ENCODE peak calls at places on chromosomes 3 and 15, in eight cellular contexts. T, N, R, F, D, W, M and V are unnamed samples.

GRCh38 chr3:140758791-140759444 is 81.1 kb downstream of the TRIM42 start:
- DNase-seq in N (no peak), D (no peak), W (no peak), R (no peak), F (no peak), M (no peak), T (no peak), V (no peak)

GRCh38 chr3:64047806-64048205 is 24.5 kb upstream of the PSMD6 start:
- DNase-seq in D (no peak), R (no peak), M (no peak), W (no peak), T (no peak), F (no peak), N (no peak), V (no peak)

GRCh38 chr3:149277338-149277813 is 55.7 kb upstream of the CP start:
- DNase-seq in M (peak), N (peak), T (no peak), W (peak), F (no peak), D (peak), R (peak), V (peak)

GRCh38 chr3:75687323-75687722 is 23.2 kb downstream of the FRG2C start:
- DNase-seq in R (no peak), M (no peak), D (no peak), F (no peak), T (no peak), W (no peak), N (no peak), V (no peak)

GRCh38 chr3:143608966-143609365 is 239.3 kb downstream of the SLC9A9 start:
- DNase-seq in D (no peak), T (no peak), F (no peak), R (peak), M (no peak), N (peak), W (no peak), V (peak)

GRCh38 chr3:47884603-47885002 is 81.7 kb downstream of the DHX30 start:
- DNase-seq in R (no peak), N (no peak), W (no peak), T (no peak), D (no peak), F (no peak), M (no peak), V (no peak)

GRCh38 chr15:29682361-29682760 is 139.9 kb downstream of the TJP1 start:
- DNase-seq in F (no peak), M (no peak), W (no peak), R (no peak), D (no peak), T (no peak), N (no peak), V (no peak)

GRCh38 chr3:30689202-30689641 is 82.8 kb downstream of the TGFBR2 start:
- DNase-seq in N (no peak), F (peak), D (peak), W (peak), R (peak), M (peak), T (peak), V (peak)

GRCh38 chr3:102037209-102037608 is 187.9 kb downstream of the NFKBIZ start:
- DNase-seq in R (no peak), T (no peak), N (no peak), F (no peak), W (no peak), D (no peak), M (no peak), V (peak)

GRCh38 chr3:127675651-127676391 is 3.1 kb downstream of the ABTB1 start:
- DNase-seq in N (no peak), R (no peak), D (no peak), F (peak), M (no peak), W (no peak), T (no peak), V (no peak)

GRCh38 chr15:96363692-96364091 is 33.2 kb downstream of the NR2F2 start:
- DNase-seq in R (no peak), D (no peak), M (no peak), F (no peak), T (no peak), W (no peak), N (no peak), V (no peak)

GRCh38 chr15:96367436-96368200 is 37.1 kb downstream of the NR2F2 start:
- DNase-seq in F (no peak), D (peak), M (no peak), R (no peak), N (no peak), T (no peak), W (no peak), V (no peak)

GRCh38 chr15:96362759-96363678 is 32.5 kb downstream of the NR2F2 start:
- DNase-seq in W (no peak), R (no peak), M (no peak), T (no peak), D (no peak), F (no peak), N (no peak), V (no peak)

GRCh38 chr15:96366526-96366877 is 36.0 kb downstream of the NR2F2 start:
- DNase-seq in M (no peak), R (no peak), N (no peak), T (no peak), F (no peak), D (no peak), W (no peak), V (no peak)

DNA sequence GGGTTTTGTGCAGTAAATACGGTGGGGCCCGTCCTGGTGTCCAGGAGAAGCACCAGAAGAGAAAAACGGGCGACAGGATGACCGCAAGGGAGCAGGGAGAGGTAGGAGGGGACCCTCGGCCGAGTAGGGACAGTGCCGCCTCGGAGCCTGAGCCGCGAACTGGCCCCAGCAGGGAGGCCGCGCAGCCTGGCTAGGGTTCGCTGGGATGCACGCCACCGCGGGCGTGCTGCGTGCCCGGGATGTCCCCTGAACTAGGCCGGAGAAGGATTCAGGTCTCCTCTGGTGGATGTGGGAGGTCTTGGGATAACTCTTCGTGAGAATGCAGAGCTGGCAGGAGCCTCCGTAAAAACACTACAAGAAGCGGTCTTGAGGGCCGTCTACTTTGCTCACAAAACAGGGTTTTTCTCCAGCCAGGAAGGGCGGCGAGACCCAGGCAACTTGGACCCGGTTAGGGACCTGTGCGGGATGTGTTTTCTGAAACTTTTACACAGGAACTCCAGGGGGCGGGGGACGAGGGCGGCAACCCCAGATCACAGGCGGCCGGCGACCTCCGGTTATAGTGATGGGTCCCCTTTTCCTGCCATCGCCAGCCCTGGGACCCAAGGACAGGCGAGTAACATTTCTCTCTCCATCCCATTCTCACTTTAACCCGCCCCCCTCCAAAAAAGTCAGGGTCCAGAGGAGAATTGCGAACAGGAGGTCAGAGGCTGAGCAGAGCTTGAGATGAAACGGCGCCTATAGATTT is 35.5 kb downstream of the NR2F2 start:
- DNase-seq in D (no peak), M (no peak), F (no peak), T (no peak), R (no peak), W (no peak), N (no peak), V (no peak)
- H3K4me3 ChIP-seq in D (no peak), M (no peak), F (no peak), T (no peak), R (no peak), W (no peak), N (no peak), V (peak)

GRCh38 chr15:96342143-96342466 is 11.6 kb downstream of the NR2F2 start:
- DNase-seq in W (no peak), N (no peak), R (no peak), M (no peak), F (no peak), D (peak), T (no peak), V (no peak)
- H3K4me3 ChIP-seq in W (no peak), N (peak), R (peak), M (peak), F (no peak), D (peak), T (no peak), V (peak)

DNA sequence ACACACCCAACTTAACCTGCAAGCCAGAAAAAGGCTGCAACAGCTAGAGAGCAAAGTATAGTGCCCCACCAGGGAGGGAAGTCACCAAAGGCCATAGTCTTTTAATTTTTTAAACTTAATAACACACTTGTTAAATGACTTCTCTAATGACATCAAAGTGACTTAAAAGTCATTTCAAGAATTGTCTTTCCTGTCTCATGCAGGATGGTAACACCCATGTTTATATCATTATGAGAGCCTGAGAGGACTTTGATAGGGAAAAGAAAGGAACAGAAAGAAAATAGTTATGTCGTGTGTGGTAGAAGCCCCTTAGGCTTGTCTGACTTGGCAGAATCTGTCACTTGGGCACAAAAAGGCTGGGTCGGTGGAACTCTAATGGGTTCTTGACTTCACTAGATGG is 57.9 kb upstream of the C2CD4B start:
- DNase-seq in M (no peak), R (no peak), N (no peak), T (no peak), F (no peak), D (no peak), W (no peak), V (no peak)
- H3K4me3 ChIP-seq in M (no peak), R (no peak), N (no peak), T (no peak), F (no peak), D (no peak), W (no peak), V (no peak)

GRCh38 chr3:56257826-56258225 is 210.4 kb downstream of the ERC2 start:
- DNase-seq in W (no peak), F (no peak), T (no peak), R (no peak), M (no peak), N (no peak), D (no peak), V (no peak)
- H3K4me3 ChIP-seq in W (no peak), F (no peak), T (no peak), R (no peak), M (no peak), N (no peak), D (no peak), V (no peak)

GRCh38 chr3:129809297-129809696 is 84.2 kb downstream of the TMCC1 start:
- DNase-seq in D (peak), W (no peak), T (no peak), R (no peak), M (no peak), N (no peak), F (no peak), V (no peak)
- H3K4me3 ChIP-seq in D (no peak), W (no peak), T (no peak), R (no peak), M (no peak), N (no peak), F (no peak), V (no peak)

DNA sequence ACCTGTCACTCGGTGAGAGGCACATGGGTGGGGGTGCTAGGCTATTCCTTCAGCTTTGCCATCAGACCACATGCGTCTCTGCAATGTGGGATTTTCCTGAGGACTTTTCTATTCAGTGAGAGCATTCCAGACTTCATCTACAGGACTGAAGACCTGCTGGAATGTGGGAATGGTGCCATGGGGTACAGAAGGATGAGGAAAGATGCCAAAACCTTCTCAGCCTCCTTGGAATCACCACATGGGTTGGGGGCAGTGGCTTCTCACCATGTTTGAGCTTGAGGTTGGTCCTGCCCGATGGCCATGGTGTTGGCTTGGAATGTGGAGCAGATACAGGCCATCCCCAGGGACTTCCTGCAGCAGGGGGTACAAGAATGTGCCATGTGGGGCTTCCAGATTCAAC is 80.9 kb upstream of the KLF13 start:
- DNase-seq in F (no peak), R (no peak), M (no peak), T (no peak), D (no peak), W (no peak), N (no peak), V (no peak)
- H3K4me3 ChIP-seq in F (no peak), R (no peak), M (no peak), T (no peak), D (no peak), W (no peak), N (no peak), V (no peak)

GRCh38 chr3:156843071-156843808 is 17.1 kb downstream of the LEKR1 start:
- DNase-seq in N (no peak), M (no peak), T (no peak), R (no peak), D (peak), W (no peak), F (no peak), V (peak)
- H3K4me3 ChIP-seq in N (no peak), M (no peak), T (no peak), R (no peak), D (no peak), W (no peak), F (no peak), V (no peak)

DNA sequence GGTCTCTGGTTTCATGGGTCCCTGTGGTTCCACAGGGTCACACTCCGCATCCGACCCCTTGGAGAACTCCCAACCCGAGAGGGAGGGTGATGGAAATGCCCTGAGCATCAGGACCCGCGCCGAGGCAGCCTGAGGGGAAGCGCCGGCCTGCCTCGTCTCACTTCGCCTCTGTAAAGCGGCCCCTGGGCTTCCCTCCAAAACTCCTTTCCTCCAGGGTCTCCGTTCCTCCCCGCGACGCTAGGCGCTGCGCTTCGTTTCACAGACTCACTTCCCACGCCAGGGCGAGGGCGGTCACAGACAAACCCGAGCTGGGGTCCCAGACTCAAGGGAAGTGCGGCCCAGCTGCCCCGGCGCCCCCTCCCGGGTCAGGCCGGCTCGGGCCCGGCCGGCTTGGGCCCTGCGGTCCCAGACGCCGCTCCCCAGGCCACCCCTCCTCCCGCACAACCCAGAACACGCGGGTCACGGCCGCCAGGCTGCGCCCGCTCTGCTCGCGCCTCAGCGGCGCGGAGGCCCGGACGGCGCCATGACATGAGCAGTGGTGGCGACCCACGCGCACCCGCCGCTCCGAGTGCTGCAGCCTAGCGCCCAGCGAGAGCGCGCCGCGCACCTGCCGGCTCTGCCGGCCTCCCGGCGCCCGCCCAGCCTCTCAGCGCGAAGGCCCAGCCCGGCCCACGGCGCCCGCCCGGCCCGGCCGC is 619 bp downstream of the NUP210 start:
- DNase-seq in N (no peak), D (no peak), T (no peak), W (no peak), M (no peak), F (peak), R (no peak), V (no peak)
- H3K4me3 ChIP-seq in N (no peak), D (no peak), T (peak), W (no peak), M (peak), F (no peak), R (no peak), V (no peak)

DNA sequence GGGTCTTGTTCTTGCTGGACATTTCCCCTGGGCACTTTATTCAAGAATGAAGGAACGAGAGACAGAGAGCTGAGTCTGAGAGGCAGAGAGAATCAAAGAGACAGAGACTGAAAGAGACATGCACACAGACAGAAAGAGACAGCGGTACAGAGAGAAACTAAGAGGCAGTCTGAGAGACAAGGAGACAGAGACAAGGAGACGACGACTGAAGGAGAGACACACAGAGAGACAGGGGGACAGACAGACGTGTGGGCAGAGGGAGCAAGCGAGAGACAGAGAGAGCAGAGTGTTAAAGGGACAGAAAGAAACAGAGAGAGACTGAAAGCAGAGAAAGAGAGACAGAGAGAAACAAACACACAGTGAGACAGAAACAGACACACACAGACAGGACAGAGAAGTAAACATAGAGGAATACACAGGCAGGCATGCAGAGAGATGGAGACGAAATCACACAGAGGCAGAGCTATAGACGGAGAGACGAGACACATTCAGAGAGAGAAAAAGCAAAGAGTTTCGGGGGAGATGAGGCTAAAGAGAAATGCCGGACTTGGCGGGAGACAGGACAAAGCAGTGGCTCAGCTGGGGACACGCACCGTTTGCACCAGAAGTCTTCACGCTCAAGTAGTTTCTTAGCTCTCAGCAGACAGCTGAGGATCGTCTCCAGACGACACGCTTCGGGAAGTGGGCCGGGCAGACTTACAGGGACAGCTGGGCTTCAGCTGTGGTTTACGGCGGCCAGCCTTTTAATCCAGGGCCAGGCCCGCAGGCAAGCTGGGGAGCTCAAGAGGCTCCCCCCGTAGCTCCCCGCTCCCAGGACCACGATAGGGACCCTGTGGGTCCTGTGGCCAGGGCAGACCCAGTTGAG is 56.0 kb upstream of the DLG1 start:
- DNase-seq in N (no peak), T (no peak), M (peak), W (no peak), R (peak), D (no peak), F (no peak), V (peak)
- H3K4me3 ChIP-seq in N (peak), T (no peak), M (no peak), W (no peak), R (no peak), D (no peak), F (no peak), V (peak)